ENCODE peak calls at places on chromosome 15, in ten cellular contexts. O is tibial nerve; G is CD8-positive, alpha-beta memory T cell; P is brain microvascular endothelial cell; C is lower lobe of right lung; W is cardiac fibroblast; N is mucosa of gallbladder; H is psoas muscle; Y is ELR; R is stromal cell of bone marrow. A is an unnamed sample.

GRCh38 chr15:80203361-80203885 is 48.6 kb downstream of the CTXND1 start:
- DNase-seq in G (no peak), Y (no peak), W (no peak), C (no peak), N (no peak), R (no peak), P (no peak), O (no peak), H (no peak), A (no peak)

GRCh38 chr15:25777047-25777446 is 86.1 kb downstream of the ATP10A start:
- DNase-seq in R (no peak), G (no peak), N (no peak), O (no peak), C (no peak), H (no peak), Y (no peak), W (no peak), P (no peak), A (no peak)

GRCh38 chr15:85800460-85801123 is 5.9 kb upstream of the KLHL25 start:
- DNase-seq in Y (peak; percentile 74), G (no peak), C (peak; percentile 68), R (no peak), H (peak; percentile 89), P (peak; percentile 27), W (peak; percentile 63), O (no peak), N (peak; percentile 85), A (no peak)

GRCh38 chr15:60396100-60396499 is 1.7 kb downstream of the ANXA2 start:
- DNase-seq in R (no peak), W (peak; percentile 52), O (no peak), N (no peak), P (no peak), G (no peak), Y (peak; percentile 57), C (no peak), H (no peak), A (no peak)

GRCh38 chr15:76098685-76099084 is 38.9 kb downstream of the TMEM266 start:
- DNase-seq in N (no peak), W (no peak), H (no peak), Y (no peak), C (no peak), G (no peak), R (no peak), P (no peak), O (no peak), A (no peak)

GRCh38 chr15:22265056-22265945 is 185.0 kb downstream of the OR4M2 start:
- DNase-seq in G (no peak), P (no peak), C (no peak), Y (no peak), W (no peak), R (no peak), O (no peak), N (no peak), H (no peak), A (no peak)

GRCh38 chr15:47603026-47603425 is 114.3 kb upstream of the SEMA6D start:
- DNase-seq in H (no peak), N (no peak), G (no peak), O (no peak), C (no peak), Y (peak; percentile 62), R (no peak), W (peak; percentile 44), P (peak; percentile 45), A (no peak)

GRCh38 chr15:30958219-30958618 is 33.2 kb downstream of the MTMR10 start:
- DNase-seq in P (no peak), C (no peak), G (no peak), H (no peak), W (no peak), O (no peak), R (no peak), Y (no peak), N (no peak), A (no peak)

GRCh38 chr15:39135989-39136388 is 444.9 kb upstream of the THBS1 start:
- DNase-seq in H (no peak), N (no peak), Y (peak; percentile 91), R (peak; percentile 92), W (peak; percentile 92), O (no peak), G (no peak), C (no peak), P (peak; percentile 94), A (no peak)

GRCh38 chr15:91338763-91339162 is 238.7 kb downstream of the SV2B start:
- DNase-seq in P (peak; percentile 5), Y (no peak), R (peak; percentile 13), C (no peak), G (no peak), W (peak; percentile 42), O (no peak), N (peak; percentile 15), H (no peak), A (no peak)

GRCh38 chr15:44535092-44535491 is 1.9 kb upstream of the EIF3J start:
- DNase-seq in Y (no peak), H (no peak), C (no peak), N (no peak), P (no peak), R (no peak), G (no peak), O (no peak), W (no peak), A (no peak)

GRCh38 chr15:39713846-39714245 is 68.8 kb downstream of the FSIP1 start:
- DNase-seq in O (no peak), G (no peak), Y (no peak), R (no peak), H (no peak), C (no peak), P (no peak), W (no peak), N (no peak), A (no peak)

GRCh38 chr15:38708672-38709188 is 144.1 kb upstream of the RASGRP1 start:
- DNase-seq in R (no peak), G (no peak), P (no peak), W (no peak), C (no peak), Y (peak; percentile 17), H (no peak), N (no peak), O (no peak), A (peak; percentile 21)

GRCh38 chr15:54518145-54518941 is 540.1 kb downstream of the UNC13C start:
- DNase-seq in N (no peak), G (no peak), R (no peak), C (no peak), H (no peak), O (no peak), P (no peak), W (no peak), Y (no peak), A (no peak)

GRCh38 chr15:71777216-71777943 is 33.0 kb upstream of the NR2E3 start:
- DNase-seq in O (no peak), N (no peak), R (no peak), P (no peak), Y (no peak), H (no peak), C (no peak), W (no peak), G (no peak), A (no peak)

GRCh38 chr15:99140590-99140989 is 35.7 kb downstream of the SYNM start:
- DNase-seq in Y (no peak), P (no peak), N (no peak), W (no peak), R (no peak), G (no peak), O (no peak), C (no peak), H (no peak), A (no peak)

GRCh38 chr15:63044645-63045437 is 2.3 kb downstream of the TPM1 start:
- DNase-seq in H (peak; percentile 66), Y (peak; percentile 68), N (peak; percentile 41), O (no peak), R (no peak), W (peak; percentile 62), G (no peak), P (no peak), C (no peak), A (peak; percentile 43)

GRCh38 chr15:40430271-40430805 is 10.4 kb upstream of the BAHD1 start:
- DNase-seq in W (peak; percentile 8), C (no peak), P (no peak), O (no peak), H (peak; percentile 35), N (no peak), Y (no peak), G (no peak), R (peak; percentile 73), A (no peak)

GRCh38 chr15:89662893-89663673 is 7.8 kb upstream of the KIF7 start:
- DNase-seq in R (peak; percentile 81), H (peak; percentile 73), W (peak; percentile 94), P (peak; percentile 88), Y (peak; percentile 95), N (peak; percentile 71), C (peak; percentile 47), G (no peak), O (peak; percentile 60), A (peak; percentile 68)

GRCh38 chr15:23035964-23036566 is 3.3 kb downstream of the TUBGCP5 start:
- DNase-seq in H (no peak), G (peak; percentile 32), N (peak; percentile 29), C (no peak), O (no peak), W (peak; percentile 74), R (peak; percentile 19), Y (peak; percentile 73), P (peak; percentile 61), A (peak; percentile 46)

GRCh38 chr15:89406756-89407650 is 72.4 kb upstream of the POLG start:
- DNase-seq in P (no peak), R (no peak), N (no peak), C (no peak), G (no peak), Y (no peak), H (no peak), O (no peak), W (no peak), A (no peak)

GRCh38 chr15:65595960-65596359 is 15.0 kb downstream of the INTS14 start:
- DNase-seq in O (no peak), C (no peak), Y (peak; percentile 23), H (no peak), G (no peak), R (no peak), W (peak; percentile 17), P (no peak), N (no peak), A (peak; percentile 23)

GRCh38 chr15:75042730-75043508 is 19.5 kb downstream of the PPCDC start:
- DNase-seq in O (peak; percentile 47), P (peak; percentile 22), G (peak; percentile 17), W (peak; percentile 59), N (peak; percentile 81), R (no peak), Y (peak; percentile 69), C (peak; percentile 95), H (peak; percentile 80), A (peak; percentile 63)

GRCh38 chr15:73331501-73331900 is 37.3 kb downstream of the HCN4 start:
- DNase-seq in W (no peak), C (peak; percentile 24), G (no peak), R (no peak), N (no peak), Y (no peak), O (no peak), P (no peak), H (no peak), A (no peak)

A was measured in endothelial cell of umbilical vein.